ENCODE peak calls at places on chromosomes 3 and 15, in five cellular contexts. C is activated CD4-positive, alpha-beta T cell treated with anti-CD3 and anti-CD28 coated beads, Interleukin-2, amount 50 U/mL, for 4 hours; P is activated gamma-delta T cell; R is mammary epithelial cell; O is stimulated activated CD8-positive, alpha-beta memory T cell treated with anti-CD3 and anti-CD28 coated beads, Interleukin-4, amount 100 ng/mL, for 24 hours. M is an unnamed sample.

GRCh38 chr3:152123457-152123856 is 145.3 kb upstream of the MBNL1 start:
- DNase-seq in C (no peak), P (no peak), R (no peak), O (no peak), M (peak)

GRCh38 chr3:13487403-13487802 is 7.3 kb downstream of the HDAC11 start:
- DNase-seq in C (no peak), P (no peak), R (no peak), O (no peak), M (no peak)

GRCh38 chr15:48897144-48897814 is 19.3 kb downstream of the EID1 start:
- DNase-seq in C (no peak), P (no peak), R (peak), O (no peak), M (peak)

GRCh38 chr3:100254168-100254777 is 6.5 kb upstream of the TBC1D23 start:
- DNase-seq in C (no peak), P (no peak), R (peak), O (no peak), M (peak)

GRCh38 chr3:50503504-50503903 is at the start of gene CACNA2D2:
- DNase-seq in C (peak), P (peak), R (peak), O (peak), M (peak)

GRCh38 chr3:145089337-145089736 is 1071.6 kb downstream of the PLOD2 start:
- DNase-seq in C (no peak), P (no peak), R (no peak), O (no peak), M (no peak)

GRCh38 chr3:164186095-164186494 is 892.2 kb downstream of the SI start:
- DNase-seq in C (no peak), P (no peak), R (no peak), O (no peak), M (no peak)

GRCh38 chr3:149553781-149554451 is 79.4 kb downstream of the TM4SF4 start:
- DNase-seq in C (no peak), P (no peak), R (peak), O (no peak), M (peak)

GRCh38 chr3:69855436-69856162 is 116.3 kb downstream of the MITF start:
- DNase-seq in C (no peak), P (no peak), R (peak), O (no peak), M (peak)

GRCh38 chr15:53209396-53210042 is 419.4 kb upstream of the ONECUT1 start:
- DNase-seq in C (no peak), P (no peak), R (peak), O (no peak), M (peak)

GRCh38 chr3:159604151-159604581 is 384.5 kb upstream of the IL12A start:
- DNase-seq in C (no peak), P (no peak), R (no peak), O (no peak), M (peak)

GRCh38 chr3:62007036-62007435 is 366.3 kb downstream of the FEZF2 start:
- DNase-seq in C (no peak), P (no peak), R (no peak), O (no peak), M (peak)

GRCh38 chr3:24355806-24356205 is 138.8 kb downstream of the THRB start:
- DNase-seq in C (no peak), P (no peak), R (peak), O (no peak), M (peak)

GRCh38 chr3:80550154-80550553 is 782.4 kb upstream of the ROBO1 start:
- DNase-seq in C (no peak), P (no peak), R (no peak), O (no peak), M (no peak)

GRCh38 chr3:181712505-181713299 is 977 bp downstream of the SOX2 start:
- DNase-seq in C (no peak), P (no peak), R (peak), O (no peak), M (peak)

GRCh38 chr3:13577181-13578121 is 28.5 kb downstream of the FBLN2 start:
- DNase-seq in C (no peak), P (no peak), R (no peak), O (no peak), M (no peak)

GRCh38 chr3:64056616-64057165 is 33.4 kb upstream of the PSMD6 start:
- DNase-seq in C (no peak), P (no peak), R (peak), O (no peak), M (peak)

GRCh38 chr3:116579843-116580242 is 129.7 kb upstream of the TUSC7 start:
- DNase-seq in C (no peak), P (no peak), R (no peak), O (no peak), M (peak)

GRCh38 chr3:7322957-7323679 is 462.2 kb downstream of the GRM7 start:
- DNase-seq in C (no peak), P (no peak), R (no peak), O (no peak), M (peak)

GRCh38 chr3:102353148-102353547 is 81.7 kb upstream of the ZPLD1 start:
- DNase-seq in C (no peak), P (no peak), R (no peak), O (no peak), M (no peak)

GRCh38 chr3:155352900-155353490 is 59.5 kb upstream of the STRIT1 start:
- DNase-seq in C (no peak), P (no peak), R (peak), O (no peak), M (peak)